ENCODE peak calls at places on chromosome 17, in four cellular contexts. W, I, E and H are unnamed samples.
A peak's percentile ranks its signal among the peaks of the same experiment; 100 is the strongest.

GRCh38 chr17:78988152-78988551 is 8.4 kb upstream of the LGALS3BP start:
- DNase-seq in W (no peak), I (no peak), E (no peak), H (no peak)

GRCh38 chr17:28745777-28746473 is 2.1 kb downstream of the TRAF4 start:
- DNase-seq in W (no peak), I (no peak), E (peak; percentile 85), H (no peak)

GRCh38 chr17:60165976-60166375 is 16.2 kb downstream of the CA4 start:
- DNase-seq in W (no peak), I (no peak), E (no peak), H (no peak)

GRCh38 chr17:65918921-65919546 is 272.9 kb downstream of the CEP112 start:
- DNase-seq in W (no peak), I (no peak), E (no peak), H (no peak)

GRCh38 chr17:43768382-43768781 is 9.8 kb upstream of the SOST start:
- DNase-seq in W (no peak), I (peak; percentile 26), E (no peak), H (no peak)

GRCh38 chr17:78324391-78325075 is 35.3 kb downstream of the SOCS3 start:
- DNase-seq in W (no peak), I (peak; percentile 41), E (peak; percentile 93), H (no peak)

GRCh38 chr17:5019475-5019956 is 15.7 kb downstream of the SLC52A1 start:
- DNase-seq in W (peak; percentile 22), I (no peak), E (no peak), H (no peak)

GRCh38 chr17:42101513-42102292 is 3.4 kb upstream of the ZNF385C start:
- DNase-seq in W (peak; percentile 35), I (peak; percentile 52), E (peak; percentile 95), H (no peak)

GRCh38 chr17:19338031-19338990 is 24.2 kb downstream of the B9D1 start:
- DNase-seq in W (peak; percentile 60), I (no peak), E (peak; percentile 86), H (no peak)

GRCh38 chr17:78868391-78868790 is 27.8 kb upstream of the USP36 start:
- DNase-seq in W (no peak), I (no peak), E (no peak), H (no peak)

GRCh38 chr17:37213927-37214326 is 161.9 kb upstream of the C17orf78 start:
- DNase-seq in W (no peak), I (no peak), E (no peak), H (no peak)

GRCh38 chr17:15912416-15912955 is 32.4 kb upstream of the ADORA2B start:
- DNase-seq in W (no peak), I (no peak), E (no peak), H (no peak)

GRCh38 chr17:30405161-30405560 is 26.4 kb downstream of the CPD start:
- DNase-seq in W (no peak), I (no peak), E (no peak), H (no peak)

GRCh38 chr17:50699410-50699809 is 8.3 kb downstream of the ANKRD40 start:
- DNase-seq in W (no peak), I (no peak), E (no peak), H (no peak)

GRCh38 chr17:45172541-45173286 is 11.0 kb downstream of the HEXIM2 start:
- DNase-seq in W (peak; percentile 39), I (peak; percentile 27), E (peak; percentile 90), H (no peak)

GRCh38 chr17:79026345-79027273 is 2.6 kb downstream of the C1QTNF1 start:
- DNase-seq in W (no peak), I (no peak), E (peak; percentile 80), H (no peak)

GRCh38 chr17:32627233-32628008 is 140.6 kb downstream of the CDK5R1 start:
- DNase-seq in W (no peak), I (no peak), E (no peak), H (no peak)